ENCODE peak calls at places on chromosome 13, in four cellular contexts. B is heart right ventricle, J is SJCRH30, L is dorsolateral prefrontal cortex. E is an unnamed sample.

GRCh38 chr13:98459171-98459681 is 117.7 kb downstream of the STK24 start:
- DNase-seq in B (no peak), J (no peak), L (no peak), E (no peak)

GRCh38 chr13:27359203-27359821 is 65.1 kb upstream of the GTF3A start:
- DNase-seq in B (peak; percentile 62), J (peak; percentile 74), L (peak; percentile 87), E (peak; percentile 77)

GRCh38 chr13:83150616-83151307 is 731.5 kb downstream of the SLITRK1 start:
- DNase-seq in B (no peak), J (no peak), L (no peak), E (peak; percentile 9)

GRCh38 chr13:75550159-75550567 is 572 bp downstream of the UCHL3 start:
- DNase-seq in B (no peak), J (peak; percentile 66), L (no peak), E (peak; percentile 70)

GRCh38 chr13:41065098-41065497 is 3.8 kb downstream of the WBP4 start:
- DNase-seq in B (no peak), J (no peak), L (no peak), E (peak; percentile 65)

GRCh38 chr13:72023895-72024294 is 156.9 kb upstream of the DACH1 start:
- DNase-seq in B (no peak), J (no peak), L (no peak), E (no peak)

GRCh38 chr13:98105929-98106336 is 37.0 kb upstream of the FARP1 start:
- DNase-seq in B (peak; percentile 22), J (peak; percentile 52), L (no peak), E (no peak)

GRCh38 chr13:78100481-78100880 is 181.8 kb upstream of the EDNRB start:
- DNase-seq in B (no peak), J (no peak), L (no peak), E (no peak)

GRCh38 chr13:55007681-55008080 is 1979.1 kb downstream of the OLFM4 start:
- DNase-seq in B (no peak), J (no peak), L (no peak), E (no peak)

GRCh38 chr13:45821861-45822260 is 29.7 kb downstream of the SIAH3 start:
- DNase-seq in B (no peak), J (no peak), L (no peak), E (no peak)

GRCh38 chr13:41028051-41028450 is 8.9 kb upstream of the ELF1 start:
- DNase-seq in B (no peak), J (no peak), L (no peak), E (no peak)

GRCh38 chr13:51639171-51639570 is 54.9 kb downstream of the WDFY2 start:
- DNase-seq in B (no peak), J (no peak), L (no peak), E (no peak)

GRCh38 chr13:94454906-94455305 is 24.6 kb downstream of the DCT start:
- DNase-seq in B (no peak), J (no peak), L (no peak), E (no peak)

GRCh38 chr13:91185294-91185863 is 162.1 kb upstream of the MIR17HG start:
- DNase-seq in B (no peak), J (peak; percentile 66), L (no peak), E (peak; percentile 15)

GRCh38 chr13:77022341-77022740 is 4.6 kb downstream of the FBXL3 start:
- DNase-seq in B (no peak), J (no peak), L (no peak), E (no peak)

GRCh38 chr13:99357149-99357596 is 50.0 kb upstream of the GPR183 start:
- DNase-seq in B (no peak), J (no peak), L (no peak), E (no peak)

GRCh38 chr13:29991343-29991742 is 140.9 kb upstream of the UBL3 start:
- DNase-seq in B (no peak), J (peak; percentile 69), L (no peak), E (peak; percentile 62)

GRCh38 chr13:109224033-109224432 is 562.4 kb downstream of the IRS2 start:
- DNase-seq in B (no peak), J (no peak), L (no peak), E (no peak)

GRCh38 chr13:60226507-60226906 is 62.8 kb upstream of the DIAPH3 start:
- DNase-seq in B (no peak), J (peak; percentile 70), L (no peak), E (peak; percentile 53)

GRCh38 chr13:48486362-48486761 is 46.5 kb downstream of the RCBTB2 start:
- DNase-seq in B (no peak), J (no peak), L (no peak), E (no peak)

GRCh38 chr13:66656050-66656449 is 574.1 kb downstream of the PCDH9 start:
- DNase-seq in B (no peak), J (no peak), L (no peak), E (peak; percentile 4)

GRCh38 chr13:83780201-83780600 is 102.1 kb downstream of the SLITRK1 start:
- DNase-seq in B (no peak), J (peak; percentile 39), L (no peak), E (peak; percentile 63)

GRCh38 chr13:100274942-100275506 is 186.1 kb downstream of the PCCA start:
- DNase-seq in B (no peak), J (no peak), L (no peak), E (no peak)

GRCh38 chr13:37910790-37911189 is 41.2 kb upstream of the TRPC4 start:
- DNase-seq in B (no peak), J (no peak), L (no peak), E (no peak)

GRCh38 chr13:38394777-38395504 is 45.3 kb downstream of the UFM1 start:
- DNase-seq in B (no peak), J (peak; percentile 57), L (no peak), E (no peak)

GRCh38 chr13:100203696-100204367 is 114.9 kb downstream of the PCCA start:
- DNase-seq in B (no peak), J (peak; percentile 12), L (no peak), E (peak; percentile 58)

GRCh38 chr13:20461481-20461859 is 64.2 kb downstream of the CRYL1 start:
- DNase-seq in B (no peak), J (no peak), L (no peak), E (peak; percentile 52)

GRCh38 chr13:100659578-100659977 is 15.0 kb downstream of the TMTC4 start:
- DNase-seq in B (no peak), J (no peak), L (no peak), E (no peak)

GRCh38 chr13:40204246-40204645 is 462.2 kb downstream of the FOXO1 start:
- DNase-seq in B (no peak), J (no peak), L (no peak), E (no peak)

GRCh38 chr13:94369862-94370491 is 109.5 kb downstream of the DCT start:
- DNase-seq in B (no peak), J (peak; percentile 22), L (no peak), E (no peak)

GRCh38 chr13:74134226-74134776 is at the start of gene KLF12:
- DNase-seq in B (peak; percentile 85), J (peak; percentile 96), L (no peak), E (peak; percentile 97)

GRCh38 chr13:35086667-35087066 is 144.6 kb downstream of the NBEA start:
- DNase-seq in B (no peak), J (peak; percentile 84), L (no peak), E (no peak)

GRCh38 chr13:100269837-100270236 is 180.9 kb downstream of the PCCA start:
- DNase-seq in B (peak; percentile 79), J (no peak), L (peak; percentile 65), E (no peak)

GRCh38 chr13:111610879-111611278 is 290.4 kb downstream of the TEX29 start:
- DNase-seq in B (no peak), J (no peak), L (no peak), E (no peak)

GRCh38 chr13:111614009-111614408 is 293.6 kb downstream of the TEX29 start:
- DNase-seq in B (no peak), J (no peak), L (no peak), E (no peak)

GRCh38 chr13:111616203-111616602 is 295.8 kb downstream of the TEX29 start:
- DNase-seq in B (no peak), J (no peak), L (no peak), E (no peak)

GRCh38 chr13:111612918-111613317 is 292.5 kb downstream of the TEX29 start:
- DNase-seq in B (no peak), J (no peak), L (no peak), E (no peak)

DNA sequence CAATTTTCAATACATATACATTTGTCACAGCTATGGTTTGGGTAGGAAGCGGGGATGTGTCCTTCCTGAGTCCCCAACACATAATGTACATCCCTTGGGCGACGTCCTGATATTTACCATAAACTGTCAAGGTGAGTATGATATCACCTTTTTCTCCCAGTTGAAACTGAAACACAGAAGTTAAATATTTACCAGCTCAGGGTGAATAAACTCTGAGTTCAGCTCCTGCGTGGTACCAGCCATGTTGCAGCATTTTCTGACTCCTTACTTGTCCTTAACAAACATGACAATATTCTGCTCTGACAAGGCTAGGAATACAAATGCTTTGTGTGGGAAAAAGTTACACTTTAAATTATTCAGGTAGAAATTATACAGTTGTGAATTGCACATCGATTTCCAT is 294.2 kb downstream of the TEX29 start:
- DNase-seq in B (no peak), J (no peak), L (no peak), E (no peak)
- H3K27me3 ChIP-seq in B (peaks cover 28% of the 10 kb centered on the region), J (no peaks in the 10 kb centered on the region), L (no peaks in the 10 kb centered on the region), E (peaks cover 15% of the 10 kb centered on the region)

GRCh38 chr13:31022491-31022890 is 90.0 kb downstream of the TEX26 start:
- DNase-seq in B (no peak), J (no peak), L (no peak), E (no peak)
- H3K27me3 ChIP-seq in B (no peaks in the 10 kb centered on the region), J (no peaks in the 10 kb centered on the region), L (no peaks in the 10 kb centered on the region), E (no peaks in the 10 kb centered on the region)

GRCh38 chr13:25224151-25224550 is 52.1 kb upstream of the AMER2 start:
- DNase-seq in B (no peak), J (no peak), L (no peak), E (no peak)
- H3K27me3 ChIP-seq in B (peaks cover 42% of the 10 kb centered on the region), J (peaks cover 44% of the 10 kb centered on the region), L (no peaks in the 10 kb centered on the region), E (no peaks in the 10 kb centered on the region)

GRCh38 chr13:92590503-92590908 is 636.1 kb upstream of the GPC6 start:
- DNase-seq in B (no peak), J (no peak), L (no peak), E (no peak)
- H3K27me3 ChIP-seq in B (no peaks in the 10 kb centered on the region), J (no peaks in the 10 kb centered on the region), L (no peaks in the 10 kb centered on the region), E (no peaks in the 10 kb centered on the region)

E was measured in cardiac muscle cell.